ENCODE peak calls at places on chromosomes 13 and 19, in eight cellular contexts. E, G, D, A, S, F, R and N are unnamed samples.

GRCh38 chr13:113625965-113626661 is 31.9 kb downstream of the ATP4B start:
- DNase-seq in E (no peak), G (peak), D (no peak), A (no peak), S (no peak), F (peak), R (no peak), N (no peak)

GRCh38 chr13:36251528-36251927 is 37.2 kb upstream of the SOHLH2 start:
- DNase-seq in E (no peak), G (peak), D (no peak), A (no peak), S (no peak), F (no peak), R (no peak), N (no peak)

GRCh38 chr13:29572575-29572974 is 22.9 kb downstream of the SLC7A1 start:
- DNase-seq in E (no peak), G (no peak), D (no peak), A (no peak), S (no peak), F (no peak), R (no peak), N (no peak)

GRCh38 chr13:77860621-77861020 is 58.0 kb downstream of the EDNRB start:
- DNase-seq in E (no peak), G (peak), D (no peak), A (no peak), S (no peak), F (peak), R (no peak), N (no peak)

GRCh38 chr13:83819611-83820010 is 62.7 kb downstream of the SLITRK1 start:
- DNase-seq in E (no peak), G (no peak), D (no peak), A (no peak), S (no peak), F (peak), R (no peak), N (no peak)

GRCh38 chr19:33391631-33392249 is 18.2 kb downstream of the CEBPG start:
- DNase-seq in E (no peak), G (no peak), D (no peak), A (no peak), S (no peak), F (no peak), R (no peak), N (no peak)

GRCh38 chr13:114248011-114248410 is 13.3 kb downstream of the CDC16 start:
- DNase-seq in E (no peak), G (no peak), D (no peak), A (no peak), S (no peak), F (peak), R (no peak), N (no peak)

GRCh38 chr13:111398715-111399299 is 78.4 kb downstream of the TEX29 start:
- DNase-seq in E (no peak), G (no peak), D (no peak), A (no peak), S (no peak), F (no peak), R (no peak), N (peak)

GRCh38 chr13:112972867-112973576 is 4.0 kb downstream of the MCF2L start:
- DNase-seq in E (no peak), G (no peak), D (no peak), A (no peak), S (no peak), F (no peak), R (no peak), N (peak)

GRCh38 chr19:7258840-7259395 is 35.3 kb downstream of the INSR start:
- DNase-seq in E (no peak), G (no peak), D (no peak), A (no peak), S (no peak), F (no peak), R (no peak), N (no peak)

GRCh38 chr19:277581-278165 is 13.5 kb downstream of the PLPP2 start:
- DNase-seq in E (no peak), G (peak), D (no peak), A (no peak), S (no peak), F (peak), R (no peak), N (no peak)

GRCh38 chr19:29519931-29520330 is 5.9 kb upstream of the VSTM2B start:
- DNase-seq in E (no peak), G (no peak), D (no peak), A (no peak), S (no peak), F (no peak), R (no peak), N (no peak)

GRCh38 chr19:38003427-38004099 is 96.6 kb downstream of the SIPA1L3 start:
- DNase-seq in E (peak), G (peak), D (no peak), A (peak), S (no peak), F (peak), R (peak), N (no peak)

GRCh38 chr19:42628411-42629135 is 33.8 kb upstream of the CEACAM8 start:
- DNase-seq in E (no peak), G (no peak), D (no peak), A (no peak), S (no peak), F (no peak), R (no peak), N (no peak)

GRCh38 chr13:23392925-23393645 is 40.4 kb downstream of the SACS start:
- DNase-seq in E (no peak), G (no peak), D (no peak), A (no peak), S (no peak), F (no peak), R (no peak), N (no peak)

GRCh38 chr13:95676100-95676774 is 702 bp upstream of the DNAJC3 start:
- DNase-seq in E (no peak), G (peak), D (peak), A (peak), S (no peak), F (peak), R (no peak), N (no peak)

GRCh38 chr19:40610396-40611064 is 9.4 kb downstream of the LTBP4 start:
- DNase-seq in E (peak), G (no peak), D (no peak), A (peak), S (peak), F (no peak), R (peak), N (peak)

GRCh38 chr19:31694761-31695160 is 345.5 kb upstream of the TSHZ3 start:
- DNase-seq in E (no peak), G (no peak), D (no peak), A (no peak), S (no peak), F (no peak), R (no peak), N (no peak)

GRCh38 chr19:1266116-1266817 is 2.9 kb upstream of the CIRBP start:
- DNase-seq in E (peak), G (peak), D (no peak), A (no peak), S (peak), F (peak), R (peak), N (peak)

DNA sequence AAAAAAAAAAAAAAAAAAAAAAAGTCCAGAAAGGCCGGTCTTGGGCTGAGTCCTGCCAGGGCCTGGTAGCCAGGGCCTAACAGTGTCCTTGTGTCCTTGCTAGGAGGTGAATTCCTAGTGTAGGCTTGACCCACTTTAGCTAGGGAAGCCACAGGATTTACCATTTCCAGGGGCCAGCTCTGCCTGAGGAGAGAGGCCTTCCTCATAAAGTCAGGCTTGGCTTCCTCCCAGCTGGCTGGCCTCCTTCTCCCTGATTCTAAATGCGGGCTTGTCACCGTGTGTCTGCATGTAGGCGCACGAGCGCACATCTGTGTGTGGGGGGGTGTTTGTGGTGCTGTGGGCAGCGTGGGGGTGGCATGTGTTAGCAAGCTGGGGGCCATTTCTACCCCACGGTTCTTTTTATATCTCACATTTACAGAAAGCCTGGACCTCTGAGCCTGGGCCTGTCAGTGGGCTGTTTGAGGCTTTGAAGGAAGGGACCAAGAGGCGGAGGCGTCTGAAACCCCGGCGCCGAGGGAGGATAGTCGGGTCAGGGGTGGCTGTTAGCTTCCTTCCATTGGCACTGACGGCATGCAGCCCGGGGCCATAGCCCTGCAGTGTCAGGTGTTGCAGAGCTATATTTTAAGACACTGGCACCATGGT is 31.7 kb downstream of the IER2 start:
- DNase-seq in E (peak), G (peak), D (no peak), A (peak), S (peak), F (peak), R (peak), N (no peak)
- H3K27ac ChIP-seq in E (peak), G (peak), D (no peak), A (peak), S (no peak), F (no peak), R (no peak), N (peak)

DNA sequence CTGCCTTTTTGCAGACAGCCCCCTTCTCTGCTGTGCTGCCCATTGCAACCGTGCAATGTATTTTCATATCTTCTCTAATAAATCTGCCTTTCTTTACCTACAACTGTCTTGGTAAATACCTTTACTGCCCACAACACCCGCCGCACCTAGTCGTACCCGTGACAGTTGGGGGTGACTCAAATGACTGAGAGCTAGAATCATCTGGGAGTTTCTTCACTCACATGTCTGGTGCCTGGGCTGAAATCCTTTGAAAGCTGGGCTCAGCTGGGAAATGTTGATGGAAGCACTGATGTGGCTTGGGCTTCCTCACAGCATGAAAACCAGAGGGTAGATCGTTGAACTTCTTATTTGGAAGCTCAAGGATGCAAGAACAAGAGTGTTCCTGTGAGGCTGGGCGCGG is 2.8 kb upstream of the PNMA8A start:
- DNase-seq in E (no peak), G (no peak), D (no peak), A (no peak), S (no peak), F (no peak), R (no peak), N (no peak)
- H3K27ac ChIP-seq in E (no peak), G (no peak), D (no peak), A (peak), S (no peak), F (no peak), R (no peak), N (no peak)

DNA sequence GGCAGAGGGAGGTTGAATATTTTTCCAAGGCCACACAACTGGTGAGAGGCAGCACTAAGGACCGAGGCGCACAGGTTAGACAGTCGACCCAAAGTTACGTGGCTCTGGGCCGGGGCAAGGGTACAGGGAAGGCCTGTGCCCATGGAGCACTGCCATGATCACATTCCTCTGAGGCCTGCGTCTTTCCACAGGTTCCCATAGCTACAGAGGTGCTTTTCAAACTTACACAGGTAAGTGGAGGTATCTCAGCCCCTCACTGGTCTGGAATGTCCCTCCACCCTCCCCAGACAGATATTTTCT is 814 bp downstream of the ZNF211 start:
- DNase-seq in E (no peak), G (no peak), D (no peak), A (no peak), S (no peak), F (no peak), R (no peak), N (no peak)
- H3K27ac ChIP-seq in E (no peak), G (no peak), D (no peak), A (no peak), S (no peak), F (no peak), R (no peak), N (no peak)

GRCh38 chr19:18518639-18519038 is 3.2 kb downstream of the ELL start:
- DNase-seq in E (no peak), G (no peak), D (no peak), A (no peak), S (no peak), F (no peak), R (no peak), N (no peak)
- H3K27ac ChIP-seq in E (peak), G (no peak), D (no peak), A (peak), S (no peak), F (no peak), R (peak), N (no peak)

DNA sequence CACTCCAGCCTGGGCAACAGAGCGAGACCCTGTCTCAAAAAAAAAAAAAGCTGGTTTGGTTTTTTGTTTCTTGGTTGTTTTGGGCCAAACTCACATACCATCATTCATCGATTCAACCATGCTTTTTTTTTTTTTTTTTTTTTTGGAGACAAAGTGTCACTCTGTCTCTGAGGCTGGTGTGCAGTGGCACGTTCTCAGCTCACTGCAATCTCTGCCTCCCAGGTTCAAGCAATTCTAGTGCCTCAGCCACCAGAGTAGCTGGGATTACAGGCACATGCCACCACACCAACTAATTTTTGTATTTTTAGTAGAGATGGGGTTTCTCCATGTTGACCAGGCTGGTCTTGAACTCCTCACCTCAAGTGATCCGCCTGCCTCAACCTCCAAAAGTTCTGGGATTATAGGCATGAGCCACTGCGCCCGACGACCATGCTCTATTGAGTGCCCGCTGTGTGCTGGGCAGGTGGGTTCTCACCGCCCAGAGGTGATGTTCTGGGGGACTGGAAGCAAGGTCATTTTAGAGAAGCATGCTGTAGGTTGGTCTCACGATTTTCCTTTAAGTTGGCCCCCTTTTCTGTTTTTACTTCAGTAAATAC is 8.1 kb upstream of the JUND start:
- DNase-seq in E (no peak), G (no peak), D (no peak), A (no peak), S (no peak), F (no peak), R (no peak), N (no peak)
- H3K27ac ChIP-seq in E (peak), G (peak), D (no peak), A (peak), S (peak), F (no peak), R (peak), N (peak)

GRCh38 chr13:46773556-46773955 is 23.4 kb downstream of the ESD start:
- DNase-seq in E (no peak), G (no peak), D (no peak), A (no peak), S (no peak), F (no peak), R (no peak), N (no peak)
- H3K27ac ChIP-seq in E (no peak), G (peak), D (no peak), A (no peak), S (no peak), F (no peak), R (peak), N (no peak)

DNA sequence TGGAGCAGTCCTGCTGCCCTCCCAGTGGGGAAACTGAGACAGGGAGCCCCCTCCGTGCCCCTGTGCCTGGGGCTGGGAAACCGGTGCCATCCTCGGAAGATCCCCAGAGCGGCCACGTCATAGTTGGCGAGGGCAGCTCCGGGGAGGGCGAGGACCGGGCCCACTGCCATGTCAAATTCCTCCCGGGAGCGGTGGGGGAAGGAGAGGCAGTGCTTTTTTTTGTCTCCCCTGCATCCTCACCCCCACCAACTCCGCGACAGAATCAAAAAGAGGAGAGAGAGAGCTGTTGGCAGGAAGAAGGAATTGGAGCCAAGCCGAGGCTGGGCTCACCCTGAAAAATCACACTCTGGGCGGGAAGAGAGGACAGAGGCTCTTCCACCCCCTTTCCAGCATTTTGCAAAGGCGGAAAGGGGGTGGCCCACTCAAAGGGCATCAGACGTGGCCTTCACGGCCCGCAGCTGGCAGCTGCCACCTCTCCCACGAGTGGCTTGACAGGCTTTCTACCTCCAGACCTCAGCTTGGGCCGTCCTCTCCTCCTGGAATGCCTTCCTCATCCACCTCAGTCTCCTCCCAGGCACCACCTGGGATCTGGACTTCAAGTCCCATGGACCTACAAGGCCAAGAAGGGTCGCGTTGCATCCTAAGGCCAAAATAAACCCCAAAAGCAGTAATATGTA is 19.6 kb upstream of the NFIC start:
- DNase-seq in E (peak), G (peak), D (no peak), A (peak), S (no peak), F (no peak), R (peak), N (no peak)
- H3K27ac ChIP-seq in E (peak), G (no peak), D (no peak), A (peak), S (no peak), F (no peak), R (peak), N (peak)

GRCh38 chr13:46630419-46631183 is 77.6 kb downstream of the LRCH1 start:
- DNase-seq in E (no peak), G (no peak), D (no peak), A (no peak), S (no peak), F (no peak), R (no peak), N (no peak)
- H3K27ac ChIP-seq in E (no peak), G (peak), D (no peak), A (no peak), S (no peak), F (no peak), R (no peak), N (peak)

DNA sequence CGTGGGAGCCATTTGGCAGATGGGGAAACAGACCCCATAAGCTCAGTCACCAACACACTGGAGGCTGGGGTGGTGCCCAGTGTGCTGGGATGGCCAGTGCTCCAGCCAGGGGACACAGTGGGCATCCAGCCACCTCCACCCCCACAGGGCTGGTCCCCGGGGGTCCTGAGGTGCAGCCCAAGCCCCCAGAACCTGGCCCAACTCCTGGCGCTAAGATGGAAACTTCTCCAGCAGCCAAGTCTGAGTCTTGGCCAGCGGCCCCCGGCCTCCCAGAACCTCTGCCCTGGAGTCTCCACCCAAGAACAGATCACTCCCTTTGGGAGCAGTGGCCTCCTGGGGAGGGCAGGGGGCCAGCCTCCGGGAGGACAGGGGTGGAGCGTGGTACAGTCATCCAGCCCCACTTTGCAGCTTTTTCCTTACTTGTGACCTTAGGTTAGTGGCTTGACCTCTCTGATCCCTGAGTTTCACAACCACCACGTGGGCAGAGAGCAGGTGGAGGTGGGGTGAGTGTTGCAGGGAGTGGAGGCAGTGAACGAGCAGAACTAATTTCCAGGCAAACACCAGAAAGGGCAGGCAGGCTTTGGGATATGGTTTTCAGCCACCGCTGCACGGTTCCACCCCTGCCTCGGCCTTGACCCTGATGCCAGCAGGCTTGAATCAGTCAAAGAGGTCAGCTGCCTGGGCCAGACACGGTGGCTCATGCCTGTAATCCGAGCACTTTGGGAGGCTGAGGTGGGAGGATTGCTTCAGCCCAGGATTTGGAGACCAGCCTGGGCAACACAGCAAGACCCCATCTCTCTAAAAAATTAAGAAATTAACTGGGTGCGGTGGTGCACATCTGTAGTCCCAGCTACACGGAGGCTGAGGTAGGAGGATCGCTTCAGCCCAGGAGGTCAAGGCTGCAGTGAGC is 4.3 kb upstream of the NRTN start:
- DNase-seq in E (no peak), G (no peak), D (no peak), A (no peak), S (no peak), F (no peak), R (no peak), N (no peak)
- H3K27ac ChIP-seq in E (no peak), G (no peak), D (no peak), A (no peak), S (no peak), F (no peak), R (no peak), N (no peak)